ENCODE peak calls at places on chromosomes 6 and 20, in eight cellular contexts. R is GM23338, O is Peyer's patch, D is IMR-90, C is upper lobe of right lung, Z is A673, S is cardiac muscle cell, Q is neural progenitor cell. Y is an unnamed sample. For H3K36me3 and H3K27me3, the result is how much of the 10 kb centered on the place peaks cover.

GRCh38 chr6:138594042-138594636 is 94.8 kb upstream of the NHSL1 start:
- DNase-seq in R (peak), O (no peak), D (no peak), C (no peak), Z (no peak), S (no peak), Q (no peak), Y (no peak)

GRCh38 chr20:45189861-45190260 is 15.2 kb downstream of the PI3 start:
- DNase-seq in R (no peak), O (no peak), D (no peak), C (no peak), Z (no peak), S (no peak), Q (no peak), Y (no peak)

GRCh38 chr6:78243519-78243918 is 590.7 kb downstream of the MEI4 start:
- DNase-seq in R (no peak), O (no peak), D (peak), C (no peak), Z (peak), S (peak), Q (no peak), Y (no peak)

GRCh38 chr6:38688579-38689087 is 14.3 kb downstream of the GLO1 start:
- DNase-seq in R (peak), O (peak), D (no peak), C (no peak), Z (no peak), S (no peak), Q (peak), Y (peak)

GRCh38 chr6:135904666-135905065 is 53.2 kb downstream of the PDE7B start:
- DNase-seq in R (no peak), O (no peak), D (peak), C (no peak), Z (no peak), S (no peak), Q (no peak), Y (no peak)

GRCh38 chr6:139473731-139474130 is 99.3 kb upstream of the CITED2 start:
- DNase-seq in R (no peak), O (no peak), D (no peak), C (no peak), Z (no peak), S (peak), Q (no peak), Y (no peak)

GRCh38 chr6:148746363-148747144 is at the start of gene UST:
- DNase-seq in R (peak), O (peak), D (peak), C (peak), Z (peak), S (peak), Q (peak), Y (peak)

GRCh38 chr20:33211817-33212424 is 5.2 kb upstream of the BPIFA3 start:
- DNase-seq in R (peak), O (no peak), D (peak), C (no peak), Z (peak), S (peak), Q (peak), Y (peak)

GRCh38 chr6:170552765-170553685 is at the start of gene PSMB1:
- DNase-seq in R (peak), O (peak), D (peak), C (peak), Z (peak), S (peak), Q (peak), Y (peak)

GRCh38 chr6:23414204-23414501 is 711.9 kb upstream of the NRSN1 start:
- DNase-seq in R (peak), O (no peak), D (peak), C (no peak), Z (peak), S (peak), Q (no peak), Y (no peak)

GRCh38 chr6:38906582-38906981 is 142.0 kb upstream of the GLP1R start:
- DNase-seq in R (no peak), O (no peak), D (no peak), C (no peak), Z (no peak), S (no peak), Q (no peak), Y (no peak)

GRCh38 chr6:2171728-2172127 is 73.7 kb downstream of the GMDS start:
- DNase-seq in R (no peak), O (no peak), D (no peak), C (no peak), Z (no peak), S (peak), Q (no peak), Y (no peak)

GRCh38 chr6:10391799-10392198 is 23.1 kb downstream of the TFAP2A start:
- DNase-seq in R (peak), O (no peak), D (no peak), C (no peak), Z (no peak), S (no peak), Q (no peak), Y (peak)
- H3K4me3 ChIP-seq in R (peak), O (no peak), D (no peak), C (no peak), Z (no peak), S (no peak), Q (no peak), Y (no peak)

GRCh38 chr6:33440649-33441309 is 13.6 kb upstream of the ZBTB9 start:
- DNase-seq in R (no peak), O (no peak), D (no peak), C (no peak), Z (no peak), S (no peak), Q (no peak), Y (peak)

GRCh38 chr6:33443025-33443424 is 11.4 kb upstream of the ZBTB9 start:
- DNase-seq in R (no peak), O (no peak), D (no peak), C (no peak), Z (no peak), S (no peak), Q (no peak), Y (no peak)

GRCh38 chr6:33441457-33441856 is 12.9 kb upstream of the ZBTB9 start:
- DNase-seq in R (no peak), O (no peak), D (no peak), C (no peak), Z (no peak), S (no peak), Q (no peak), Y (peak)

GRCh38 chr6:33443619-33444504 is 10.5 kb upstream of the ZBTB9 start:
- DNase-seq in R (no peak), O (no peak), D (no peak), C (no peak), Z (no peak), S (no peak), Q (no peak), Y (peak)

DNA sequence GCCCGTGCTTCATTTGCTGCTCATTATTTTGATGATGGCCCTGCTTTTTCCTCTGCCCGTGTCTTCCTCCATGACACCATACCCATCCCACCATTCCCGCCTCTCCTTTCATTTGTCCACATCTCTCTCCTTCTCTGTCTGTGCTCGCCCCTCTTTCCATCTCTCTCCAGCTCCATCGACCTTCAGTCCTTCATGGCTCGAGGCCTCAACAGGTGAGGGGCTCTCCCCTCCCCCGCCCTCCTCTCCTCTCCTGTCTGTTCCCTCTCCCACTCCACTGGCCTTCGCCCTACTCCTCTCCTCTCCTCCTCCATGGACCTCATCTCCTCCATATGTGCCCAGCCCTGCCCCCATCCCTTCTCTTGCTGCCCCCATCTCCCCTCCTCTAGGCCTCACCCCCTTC is 12.1 kb upstream of the ZBTB9 start:
- DNase-seq in R (no peak), O (no peak), D (no peak), C (no peak), Z (no peak), S (no peak), Q (no peak), Y (peak)
- H3K36me3 ChIP-seq in R (under half), O (under half), D (half or more), C (under half), Z (half or more), S (half or more), Q (under half), Y (half or more)

GRCh38 chr20:50359607-50360217 is 150.5 kb upstream of the PTPN1 start:
- DNase-seq in R (no peak), O (no peak), D (no peak), C (no peak), Z (no peak), S (no peak), Q (no peak), Y (no peak)
- H3K27me3 ChIP-seq in R (under half), O (under half), D (under half), C (under half), Z (under half), S (under half), Q (under half), Y (under half)

GRCh38 chr6:85945454-85946185 is 302.9 kb upstream of the SYNCRIP start:
- DNase-seq in R (no peak), O (no peak), D (no peak), C (no peak), Z (no peak), S (no peak), Q (no peak), Y (no peak)
- H3K4me3 ChIP-seq in R (no peak), O (no peak), D (no peak), C (no peak), Z (no peak), S (no peak), Q (no peak), Y (no peak)

DNA sequence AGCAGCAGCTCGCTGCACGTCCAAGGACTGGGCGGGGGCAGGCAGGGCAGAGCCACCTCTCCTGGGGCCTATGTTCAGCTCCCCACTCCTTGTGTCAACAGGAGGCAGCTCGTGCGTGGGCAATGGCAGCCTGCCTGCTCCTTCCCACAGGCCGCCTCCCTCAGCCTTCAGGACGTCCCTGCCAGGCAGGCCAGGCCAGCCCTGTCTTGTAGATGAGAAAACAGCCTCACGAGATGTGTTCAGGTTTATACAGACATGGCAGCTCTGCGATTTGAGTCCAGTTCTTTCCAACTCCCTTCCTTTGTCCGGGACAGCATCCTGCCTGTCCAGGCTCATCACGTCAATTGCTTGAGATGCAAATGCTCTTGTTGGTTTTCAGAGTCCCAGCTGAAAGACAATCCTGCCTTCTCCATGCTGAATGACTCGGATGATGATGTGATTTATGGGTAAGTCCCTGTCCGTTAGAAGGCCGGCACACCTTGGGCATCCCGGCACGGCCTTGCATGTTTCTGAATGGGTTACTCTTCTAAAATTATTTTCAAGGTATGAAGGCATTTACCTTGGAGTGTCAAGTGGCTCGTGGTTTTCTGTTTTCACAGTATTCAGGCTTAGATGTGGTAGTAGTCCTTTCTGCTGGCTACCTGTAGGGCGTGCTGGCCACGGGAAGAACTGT is 13.5 kb downstream of the DYNLT1 start:
- DNase-seq in R (no peak), O (no peak), D (peak), C (peak), Z (no peak), S (peak), Q (no peak), Y (no peak)
- H3K36me3 ChIP-seq in R (under half), O (under half), D (under half), C (half or more), Z (under half), S (under half), Q (under half), Y (under half)

GRCh38 chr20:21143194-21143890 is 17.5 kb downstream of the KIZ start:
- DNase-seq in R (no peak), O (no peak), D (no peak), C (no peak), Z (no peak), S (no peak), Q (no peak), Y (no peak)
- H3K27me3 ChIP-seq in R (under half), O (under half), D (under half), C (under half), Z (under half), S (under half), Q (under half), Y (under half)

GRCh38 chr6:164693934-164694333 is 615.5 kb downstream of the C6orf118 start:
- DNase-seq in R (peak), O (no peak), D (no peak), C (no peak), Z (no peak), S (peak), Q (peak), Y (peak)
- H3K4me3 ChIP-seq in R (peak), O (no peak), D (no peak), C (no peak), Z (no peak), S (no peak), Q (peak), Y (no peak)

Y was measured in H7.